ENCODE peak calls at places on chromosome 20, in five cellular contexts. One of them, this sample, is unnamed.

GRCh38 chr20:64254571-64255360 is 782 bp upstream of the PCMTD2 start:
- DNase-seq in NCI-H1092: no peak
- DNase-seq in psoas muscle: no peak
- DNase-seq in activated T-cell treated with anti-CD3 and anti-CD28 coated beads, Interleukin-2, amount 50 U/mL, for 24 hours: no peak
- DNase-seq in cardiac fibroblast: no peak
- DNase-seq in this sample: peak

GRCh38 chr20:8156603-8157079 is 24.6 kb downstream of the PLCB1 start:
- DNase-seq in NCI-H1092: no peak
- DNase-seq in psoas muscle: no peak
- DNase-seq in activated T-cell treated with anti-CD3 and anti-CD28 coated beads, Interleukin-2, amount 50 U/mL, for 24 hours: no peak
- DNase-seq in cardiac fibroblast: no peak
- DNase-seq in this sample: no peak

GRCh38 chr20:43940518-43941225 is 26.0 kb downstream of the TOX2 start:
- DNase-seq in NCI-H1092: no peak
- DNase-seq in psoas muscle: no peak
- DNase-seq in activated T-cell treated with anti-CD3 and anti-CD28 coated beads, Interleukin-2, amount 50 U/mL, for 24 hours: no peak
- DNase-seq in cardiac fibroblast: no peak
- DNase-seq in this sample: no peak

GRCh38 chr20:3175270-3175669 is 1.9 kb upstream of the LZTS3 start:
- DNase-seq in NCI-H1092: no peak
- DNase-seq in psoas muscle: no peak
- DNase-seq in activated T-cell treated with anti-CD3 and anti-CD28 coated beads, Interleukin-2, amount 50 U/mL, for 24 hours: no peak
- DNase-seq in cardiac fibroblast: no peak
- DNase-seq in this sample: no peak

GRCh38 chr20:38722708-38723068 is 1.6 kb upstream of the SLC32A1 start:
- DNase-seq in NCI-H1092: no peak
- DNase-seq in psoas muscle: no peak
- DNase-seq in activated T-cell treated with anti-CD3 and anti-CD28 coated beads, Interleukin-2, amount 50 U/mL, for 24 hours: no peak
- DNase-seq in cardiac fibroblast: no peak
- DNase-seq in this sample: no peak

GRCh38 chr20:33301192-33301930 is 18.3 kb downstream of the BPIFB1 start:
- DNase-seq in NCI-H1092: no peak
- DNase-seq in psoas muscle: no peak
- DNase-seq in activated T-cell treated with anti-CD3 and anti-CD28 coated beads, Interleukin-2, amount 50 U/mL, for 24 hours: no peak
- DNase-seq in cardiac fibroblast: no peak
- DNase-seq in this sample: no peak

GRCh38 chr20:2386516-2387179 is 5.9 kb downstream of the TGM6 start:
- DNase-seq in NCI-H1092: no peak
- DNase-seq in psoas muscle: no peak
- DNase-seq in activated T-cell treated with anti-CD3 and anti-CD28 coated beads, Interleukin-2, amount 50 U/mL, for 24 hours: no peak
- DNase-seq in cardiac fibroblast: peak
- DNase-seq in this sample: no peak

GRCh38 chr20:38798266-38798665 is 7.2 kb upstream of the PPP1R16B start:
- DNase-seq in NCI-H1092: no peak
- DNase-seq in psoas muscle: no peak
- DNase-seq in activated T-cell treated with anti-CD3 and anti-CD28 coated beads, Interleukin-2, amount 50 U/mL, for 24 hours: no peak
- DNase-seq in cardiac fibroblast: no peak
- DNase-seq in this sample: no peak

GRCh38 chr20:59955131-59955796 is 3.0 kb upstream of the CDH26 start:
- DNase-seq in NCI-H1092: no peak
- DNase-seq in psoas muscle: peak
- DNase-seq in activated T-cell treated with anti-CD3 and anti-CD28 coated beads, Interleukin-2, amount 50 U/mL, for 24 hours: no peak
- DNase-seq in cardiac fibroblast: no peak
- DNase-seq in this sample: no peak

GRCh38 chr20:43947316-43947710 is 32.7 kb downstream of the TOX2 start:
- DNase-seq in NCI-H1092: no peak
- DNase-seq in psoas muscle: no peak
- DNase-seq in activated T-cell treated with anti-CD3 and anti-CD28 coated beads, Interleukin-2, amount 50 U/mL, for 24 hours: no peak
- DNase-seq in cardiac fibroblast: no peak
- DNase-seq in this sample: no peak

GRCh38 chr20:62752181-62752670 is 43.6 kb downstream of the NTSR1 start:
- DNase-seq in NCI-H1092: no peak
- DNase-seq in psoas muscle: peak
- DNase-seq in activated T-cell treated with anti-CD3 and anti-CD28 coated beads, Interleukin-2, amount 50 U/mL, for 24 hours: no peak
- DNase-seq in cardiac fibroblast: no peak
- DNase-seq in this sample: no peak

GRCh38 chr20:61609461-61609860 is 357.4 kb downstream of the CDH4 start:
- DNase-seq in NCI-H1092: no peak
- DNase-seq in psoas muscle: no peak
- DNase-seq in activated T-cell treated with anti-CD3 and anti-CD28 coated beads, Interleukin-2, amount 50 U/mL, for 24 hours: no peak
- DNase-seq in cardiac fibroblast: no peak
- DNase-seq in this sample: no peak

GRCh38 chr20:31604567-31605030 is 490 bp upstream of the ID1 start:
- DNase-seq in NCI-H1092: no peak
- DNase-seq in psoas muscle: no peak
- DNase-seq in activated T-cell treated with anti-CD3 and anti-CD28 coated beads, Interleukin-2, amount 50 U/mL, for 24 hours: no peak
- DNase-seq in cardiac fibroblast: no peak
- DNase-seq in this sample: no peak

GRCh38 chr20:13141541-13141940 is 79.5 kb upstream of the ISM1 start:
- DNase-seq in NCI-H1092: peak
- DNase-seq in psoas muscle: no peak
- DNase-seq in activated T-cell treated with anti-CD3 and anti-CD28 coated beads, Interleukin-2, amount 50 U/mL, for 24 hours: no peak
- DNase-seq in cardiac fibroblast: no peak
- DNase-seq in this sample: no peak

GRCh38 chr20:528923-529594 is 14.5 kb downstream of the CSNK2A1 start:
- DNase-seq in NCI-H1092: no peak
- DNase-seq in psoas muscle: no peak
- DNase-seq in activated T-cell treated with anti-CD3 and anti-CD28 coated beads, Interleukin-2, amount 50 U/mL, for 24 hours: no peak
- DNase-seq in cardiac fibroblast: peak
- DNase-seq in this sample: no peak

GRCh38 chr20:41690702-41691101 is 72.5 kb upstream of the CHD6 start:
- DNase-seq in NCI-H1092: no peak
- DNase-seq in psoas muscle: no peak
- DNase-seq in activated T-cell treated with anti-CD3 and anti-CD28 coated beads, Interleukin-2, amount 50 U/mL, for 24 hours: no peak
- DNase-seq in cardiac fibroblast: no peak
- DNase-seq in this sample: no peak

GRCh38 chr20:59002874-59003399 is 4.1 kb downstream of the CTSZ start:
- DNase-seq in NCI-H1092: no peak
- DNase-seq in psoas muscle: peak
- DNase-seq in activated T-cell treated with anti-CD3 and anti-CD28 coated beads, Interleukin-2, amount 50 U/mL, for 24 hours: no peak
- DNase-seq in cardiac fibroblast: no peak
- DNase-seq in this sample: no peak

GRCh38 chr20:54199283-54199682 is 8.6 kb upstream of the PFDN4 start:
- DNase-seq in NCI-H1092: no peak
- DNase-seq in psoas muscle: no peak
- DNase-seq in activated T-cell treated with anti-CD3 and anti-CD28 coated beads, Interleukin-2, amount 50 U/mL, for 24 hours: no peak
- DNase-seq in cardiac fibroblast: no peak
- DNase-seq in this sample: no peak

GRCh38 chr20:50582092-50582491 is 71.9 kb downstream of the PTPN1 start:
- DNase-seq in NCI-H1092: no peak
- DNase-seq in psoas muscle: no peak
- DNase-seq in activated T-cell treated with anti-CD3 and anti-CD28 coated beads, Interleukin-2, amount 50 U/mL, for 24 hours: no peak
- DNase-seq in cardiac fibroblast: no peak
- DNase-seq in this sample: no peak

GRCh38 chr20:63539092-63539430 is 1.9 kb upstream of the PTK6 start:
- DNase-seq in NCI-H1092: no peak
- DNase-seq in psoas muscle: no peak
- DNase-seq in activated T-cell treated with anti-CD3 and anti-CD28 coated beads, Interleukin-2, amount 50 U/mL, for 24 hours: no peak
- DNase-seq in cardiac fibroblast: no peak
- DNase-seq in this sample: no peak

GRCh38 chr20:58752565-58752964 is 60.0 kb downstream of the NPEPL1 start:
- DNase-seq in NCI-H1092: no peak
- DNase-seq in psoas muscle: no peak
- DNase-seq in activated T-cell treated with anti-CD3 and anti-CD28 coated beads, Interleukin-2, amount 50 U/mL, for 24 hours: no peak
- DNase-seq in cardiac fibroblast: no peak
- DNase-seq in this sample: peak

GRCh38 chr20:50438986-50439407 is 71.2 kb upstream of the PTPN1 start:
- DNase-seq in NCI-H1092: no peak
- DNase-seq in psoas muscle: no peak
- DNase-seq in activated T-cell treated with anti-CD3 and anti-CD28 coated beads, Interleukin-2, amount 50 U/mL, for 24 hours: peak
- DNase-seq in cardiac fibroblast: no peak
- DNase-seq in this sample: no peak

GRCh38 chr20:46267108-46267820 is 41.0 kb downstream of the CDH22 start:
- DNase-seq in NCI-H1092: no peak
- DNase-seq in psoas muscle: no peak
- DNase-seq in activated T-cell treated with anti-CD3 and anti-CD28 coated beads, Interleukin-2, amount 50 U/mL, for 24 hours: no peak
- DNase-seq in cardiac fibroblast: no peak
- DNase-seq in this sample: no peak

GRCh38 chr20:48722737-48723191 is 105.0 kb downstream of the PREX1 start:
- DNase-seq in NCI-H1092: peak
- DNase-seq in psoas muscle: no peak
- DNase-seq in activated T-cell treated with anti-CD3 and anti-CD28 coated beads, Interleukin-2, amount 50 U/mL, for 24 hours: no peak
- DNase-seq in cardiac fibroblast: peak
- DNase-seq in this sample: no peak

GRCh38 chr20:43349841-43350240 is 107.9 kb upstream of the SRSF6 start:
- DNase-seq in NCI-H1092: no peak
- DNase-seq in psoas muscle: no peak
- DNase-seq in activated T-cell treated with anti-CD3 and anti-CD28 coated beads, Interleukin-2, amount 50 U/mL, for 24 hours: no peak
- DNase-seq in cardiac fibroblast: no peak
- DNase-seq in this sample: no peak

GRCh38 chr20:36175475-36175995 is 21.0 kb downstream of the EPB41L1 start:
- DNase-seq in NCI-H1092: no peak
- DNase-seq in psoas muscle: no peak
- DNase-seq in activated T-cell treated with anti-CD3 and anti-CD28 coated beads, Interleukin-2, amount 50 U/mL, for 24 hours: no peak
- DNase-seq in cardiac fibroblast: no peak
- DNase-seq in this sample: no peak

GRCh38 chr20:36150847-36151539 is 3.5 kb upstream of the EPB41L1 start:
- DNase-seq in NCI-H1092: no peak
- DNase-seq in psoas muscle: no peak
- DNase-seq in activated T-cell treated with anti-CD3 and anti-CD28 coated beads, Interleukin-2, amount 50 U/mL, for 24 hours: no peak
- DNase-seq in cardiac fibroblast: no peak
- DNase-seq in this sample: no peak

GRCh38 chr20:50077818-50078601 is 34.9 kb downstream of the UBE2V1 start:
- DNase-seq in NCI-H1092: no peak
- DNase-seq in psoas muscle: no peak
- DNase-seq in activated T-cell treated with anti-CD3 and anti-CD28 coated beads, Interleukin-2, amount 50 U/mL, for 24 hours: peak
- DNase-seq in cardiac fibroblast: no peak
- DNase-seq in this sample: no peak

GRCh38 chr20:44959896-44960852 is at the start of gene TOMM34:
- DNase-seq in NCI-H1092: peak
- DNase-seq in psoas muscle: peak
- DNase-seq in activated T-cell treated with anti-CD3 and anti-CD28 coated beads, Interleukin-2, amount 50 U/mL, for 24 hours: peak
- DNase-seq in cardiac fibroblast: peak
- DNase-seq in this sample: peak

GRCh38 chr20:48635361-48635760 is 192.4 kb downstream of the PREX1 start:
- DNase-seq in NCI-H1092: no peak
- DNase-seq in psoas muscle: peak
- DNase-seq in activated T-cell treated with anti-CD3 and anti-CD28 coated beads, Interleukin-2, amount 50 U/mL, for 24 hours: no peak
- DNase-seq in cardiac fibroblast: no peak
- DNase-seq in this sample: no peak

GRCh38 chr20:62378215-62378614 is 8.7 kb upstream of the RPS21 start:
- DNase-seq in NCI-H1092: no peak
- DNase-seq in psoas muscle: no peak
- DNase-seq in activated T-cell treated with anti-CD3 and anti-CD28 coated beads, Interleukin-2, amount 50 U/mL, for 24 hours: no peak
- DNase-seq in cardiac fibroblast: no peak
- DNase-seq in this sample: no peak

GRCh38 chr20:57680934-57681914 is 28.6 kb downstream of the PMEPA1 start:
- DNase-seq in NCI-H1092: no peak
- DNase-seq in psoas muscle: no peak
- DNase-seq in activated T-cell treated with anti-CD3 and anti-CD28 coated beads, Interleukin-2, amount 50 U/mL, for 24 hours: no peak
- DNase-seq in cardiac fibroblast: no peak
- DNase-seq in this sample: peak

GRCh38 chr20:62795023-62795761 is 1.1 kb upstream of the MRGBP start:
- DNase-seq in NCI-H1092: peak
- DNase-seq in psoas muscle: peak
- DNase-seq in activated T-cell treated with anti-CD3 and anti-CD28 coated beads, Interleukin-2, amount 50 U/mL, for 24 hours: peak
- DNase-seq in cardiac fibroblast: peak
- DNase-seq in this sample: peak

GRCh38 chr20:40997116-40997515 is 31.5 kb upstream of the TOP1 start:
- DNase-seq in NCI-H1092: no peak
- DNase-seq in psoas muscle: no peak
- DNase-seq in activated T-cell treated with anti-CD3 and anti-CD28 coated beads, Interleukin-2, amount 50 U/mL, for 24 hours: no peak
- DNase-seq in cardiac fibroblast: no peak
- DNase-seq in this sample: no peak

GRCh38 chr20:61487346-61488022 is 235.4 kb downstream of the CDH4 start:
- DNase-seq in NCI-H1092: no peak
- DNase-seq in psoas muscle: no peak
- DNase-seq in activated T-cell treated with anti-CD3 and anti-CD28 coated beads, Interleukin-2, amount 50 U/mL, for 24 hours: no peak
- DNase-seq in cardiac fibroblast: no peak
- DNase-seq in this sample: no peak

GRCh38 chr20:58102252-58102651 is 126.2 kb downstream of the ANKRD60 start:
- DNase-seq in NCI-H1092: no peak
- DNase-seq in psoas muscle: no peak
- DNase-seq in activated T-cell treated with anti-CD3 and anti-CD28 coated beads, Interleukin-2, amount 50 U/mL, for 24 hours: no peak
- DNase-seq in cardiac fibroblast: peak
- DNase-seq in this sample: peak

GRCh38 chr20:46636981-46637860 is 14.0 kb downstream of the SLC13A3 start:
- DNase-seq in NCI-H1092: no peak
- DNase-seq in psoas muscle: no peak
- DNase-seq in activated T-cell treated with anti-CD3 and anti-CD28 coated beads, Interleukin-2, amount 50 U/mL, for 24 hours: no peak
- DNase-seq in cardiac fibroblast: no peak
- DNase-seq in this sample: peak

This sample was measured in activated CD8-positive, alpha-beta memory T cell treated with anti-CD3 and anti-CD28 coated beads for 24 hours.